ENCODE peak calls at places on chromosome 13, in ten cellular contexts. One of them, this sample, is unnamed.

GRCh38 chr13:27304611-27305010 is 34.0 kb downstream of the RASL11A start:
- DNase-seq in transverse colon: no peak
- DNase-seq in esophagus muscularis mucosa: no peak
- DNase-seq in breast epithelium: no peak
- DNase-seq in sigmoid colon: no peak
- DNase-seq in stomach: no peak
- DNase-seq in endothelial cell of umbilical vein: no peak
- DNase-seq in upper lobe of left lung: no peak
- DNase-seq in HCT116: no peak
- DNase-seq in K562: no peak
- DNase-seq in this sample: no peak

GRCh38 chr13:89066868-89067466 is 1395.8 kb downstream of the SLITRK5 start:
- DNase-seq in esophagus muscularis mucosa: no peak
- DNase-seq in stomach: no peak
- DNase-seq in sigmoid colon: no peak
- DNase-seq in transverse colon: peak; percentile 12
- DNase-seq in endothelial cell of umbilical vein: no peak
- DNase-seq in K562: no peak
- DNase-seq in breast epithelium: no peak
- DNase-seq in HCT116: peak; percentile 38
- DNase-seq in upper lobe of left lung: no peak
- DNase-seq in this sample: no peak

GRCh38 chr13:112132142-112132541 is 65.2 kb downstream of the SOX1 start:
- DNase-seq in stomach: peak; percentile 22
- DNase-seq in sigmoid colon: no peak
- DNase-seq in HCT116: no peak
- DNase-seq in upper lobe of left lung: no peak
- DNase-seq in endothelial cell of umbilical vein: no peak
- DNase-seq in esophagus muscularis mucosa: no peak
- DNase-seq in K562: no peak
- DNase-seq in breast epithelium: no peak
- DNase-seq in transverse colon: no peak
- DNase-seq in this sample: no peak

GRCh38 chr13:23348270-23349126 is 85.0 kb downstream of the SACS start:
- DNase-seq in stomach: no peak
- DNase-seq in esophagus muscularis mucosa: no peak
- DNase-seq in upper lobe of left lung: no peak
- DNase-seq in HCT116: no peak
- DNase-seq in breast epithelium: no peak
- DNase-seq in K562: no peak
- DNase-seq in endothelial cell of umbilical vein: no peak
- DNase-seq in sigmoid colon: no peak
- DNase-seq in transverse colon: no peak
- DNase-seq in this sample: no peak

GRCh38 chr13:19661126-19661525 is 27.7 kb downstream of the MPHOSPH8 start:
- DNase-seq in esophagus muscularis mucosa: no peak
- DNase-seq in breast epithelium: no peak
- DNase-seq in K562: no peak
- DNase-seq in sigmoid colon: no peak
- DNase-seq in HCT116: no peak
- DNase-seq in endothelial cell of umbilical vein: no peak
- DNase-seq in transverse colon: no peak
- DNase-seq in stomach: no peak
- DNase-seq in upper lobe of left lung: no peak
- DNase-seq in this sample: no peak

GRCh38 chr13:114130131-114130707 is 2.2 kb downstream of the RASA3 start:
- DNase-seq in transverse colon: no peak
- DNase-seq in esophagus muscularis mucosa: no peak
- DNase-seq in endothelial cell of umbilical vein: no peak
- DNase-seq in K562: no peak
- DNase-seq in stomach: no peak
- DNase-seq in breast epithelium: no peak
- DNase-seq in sigmoid colon: no peak
- DNase-seq in upper lobe of left lung: no peak
- DNase-seq in HCT116: no peak
- DNase-seq in this sample: no peak

GRCh38 chr13:75963318-75963717 is 327.2 kb downstream of the LMO7 start:
- DNase-seq in breast epithelium: no peak
- DNase-seq in esophagus muscularis mucosa: no peak
- DNase-seq in HCT116: no peak
- DNase-seq in stomach: no peak
- DNase-seq in transverse colon: no peak
- DNase-seq in sigmoid colon: no peak
- DNase-seq in endothelial cell of umbilical vein: no peak
- DNase-seq in upper lobe of left lung: no peak
- DNase-seq in K562: no peak
- DNase-seq in this sample: no peak

GRCh38 chr13:104315606-104316005 is 1249.4 kb upstream of the SLC10A2 start:
- DNase-seq in HCT116: peak; percentile 3
- DNase-seq in sigmoid colon: no peak
- DNase-seq in upper lobe of left lung: no peak
- DNase-seq in endothelial cell of umbilical vein: peak; percentile 79
- DNase-seq in transverse colon: no peak
- DNase-seq in K562: no peak
- DNase-seq in esophagus muscularis mucosa: no peak
- DNase-seq in breast epithelium: no peak
- DNase-seq in stomach: no peak
- DNase-seq in this sample: no peak

GRCh38 chr13:77055158-77055557 is 28.2 kb upstream of the FBXL3 start:
- DNase-seq in endothelial cell of umbilical vein: no peak
- DNase-seq in transverse colon: no peak
- DNase-seq in stomach: no peak
- DNase-seq in upper lobe of left lung: no peak
- DNase-seq in esophagus muscularis mucosa: no peak
- DNase-seq in breast epithelium: no peak
- DNase-seq in sigmoid colon: no peak
- DNase-seq in K562: no peak
- DNase-seq in HCT116: no peak
- DNase-seq in this sample: no peak

GRCh38 chr13:74895042-74895811 is 586.7 kb downstream of the TBC1D4 start:
- DNase-seq in transverse colon: no peak
- DNase-seq in sigmoid colon: no peak
- DNase-seq in breast epithelium: no peak
- DNase-seq in stomach: no peak
- DNase-seq in K562: no peak
- DNase-seq in upper lobe of left lung: no peak
- DNase-seq in esophagus muscularis mucosa: no peak
- DNase-seq in endothelial cell of umbilical vein: no peak
- DNase-seq in HCT116: no peak
- DNase-seq in this sample: no peak

GRCh38 chr13:22018297-22019210 is 347.7 kb downstream of the FGF9 start:
- DNase-seq in K562: no peak
- DNase-seq in breast epithelium: no peak
- DNase-seq in endothelial cell of umbilical vein: no peak
- DNase-seq in stomach: no peak
- DNase-seq in upper lobe of left lung: no peak
- DNase-seq in transverse colon: no peak
- DNase-seq in sigmoid colon: no peak
- DNase-seq in esophagus muscularis mucosa: peak; percentile 62
- DNase-seq in HCT116: no peak
- DNase-seq in this sample: no peak

GRCh38 chr13:63307239-63307638 is 1891.6 kb upstream of the PCDH20 start:
- DNase-seq in breast epithelium: no peak
- DNase-seq in stomach: no peak
- DNase-seq in transverse colon: no peak
- DNase-seq in HCT116: no peak
- DNase-seq in endothelial cell of umbilical vein: peak; percentile 9
- DNase-seq in upper lobe of left lung: no peak
- DNase-seq in esophagus muscularis mucosa: no peak
- DNase-seq in sigmoid colon: no peak
- DNase-seq in K562: no peak
- DNase-seq in this sample: no peak

GRCh38 chr13:24834902-24835510 is 71.0 kb downstream of the RNF17 start:
- DNase-seq in sigmoid colon: no peak
- DNase-seq in upper lobe of left lung: no peak
- DNase-seq in K562: no peak
- DNase-seq in esophagus muscularis mucosa: no peak
- DNase-seq in stomach: no peak
- DNase-seq in breast epithelium: no peak
- DNase-seq in transverse colon: peak; percentile 11
- DNase-seq in HCT116: no peak
- DNase-seq in endothelial cell of umbilical vein: no peak
- DNase-seq in this sample: no peak

GRCh38 chr13:46712524-46712923 is 84.4 kb downstream of the ESD start:
- DNase-seq in upper lobe of left lung: no peak
- DNase-seq in esophagus muscularis mucosa: no peak
- DNase-seq in endothelial cell of umbilical vein: no peak
- DNase-seq in breast epithelium: no peak
- DNase-seq in HCT116: no peak
- DNase-seq in sigmoid colon: no peak
- DNase-seq in transverse colon: no peak
- DNase-seq in stomach: no peak
- DNase-seq in K562: no peak
- DNase-seq in this sample: no peak

GRCh38 chr13:47112205-47112896 is 215.5 kb upstream of the HTR2A start:
- DNase-seq in HCT116: no peak
- DNase-seq in K562: peak; percentile 13
- DNase-seq in upper lobe of left lung: no peak
- DNase-seq in sigmoid colon: no peak
- DNase-seq in breast epithelium: no peak
- DNase-seq in stomach: no peak
- DNase-seq in endothelial cell of umbilical vein: no peak
- DNase-seq in transverse colon: no peak
- DNase-seq in esophagus muscularis mucosa: no peak
- DNase-seq in this sample: no peak

GRCh38 chr13:42486711-42487198 is 87.2 kb upstream of the TNFSF11 start:
- DNase-seq in K562: no peak
- DNase-seq in stomach: no peak
- DNase-seq in breast epithelium: no peak
- DNase-seq in upper lobe of left lung: no peak
- DNase-seq in esophagus muscularis mucosa: no peak
- DNase-seq in HCT116: no peak
- DNase-seq in transverse colon: no peak
- DNase-seq in endothelial cell of umbilical vein: peak; percentile 87
- DNase-seq in sigmoid colon: no peak
- DNase-seq in this sample: no peak

GRCh38 chr13:110161112-110161897 is 145.7 kb downstream of the COL4A1 start:
- DNase-seq in upper lobe of left lung: no peak
- DNase-seq in esophagus muscularis mucosa: no peak
- DNase-seq in sigmoid colon: no peak
- DNase-seq in endothelial cell of umbilical vein: no peak
- DNase-seq in breast epithelium: no peak
- DNase-seq in transverse colon: no peak
- DNase-seq in K562: no peak
- DNase-seq in stomach: no peak
- DNase-seq in HCT116: no peak
- DNase-seq in this sample: no peak
- TF ChIP-seq POLR2AphosphoS5 in upper lobe of left lung: peak; percentile 49
- TF ChIP-seq POLR2AphosphoS5 in esophagus muscularis mucosa: no peak
- TF ChIP-seq POLR2AphosphoS5 in sigmoid colon: no peak
- TF ChIP-seq POLR2AphosphoS5 in endothelial cell of umbilical vein: no peak
- TF ChIP-seq POLR2AphosphoS5 in breast epithelium: no peak
- TF ChIP-seq POLR2AphosphoS5 in transverse colon: no peak
- TF ChIP-seq POLR2AphosphoS5 in K562: no peak
- TF ChIP-seq POLR2AphosphoS5 in stomach: no peak
- TF ChIP-seq POLR2AphosphoS5 in HCT116: no peak
- TF ChIP-seq POLR2AphosphoS5 in this sample: no peak

DNA sequence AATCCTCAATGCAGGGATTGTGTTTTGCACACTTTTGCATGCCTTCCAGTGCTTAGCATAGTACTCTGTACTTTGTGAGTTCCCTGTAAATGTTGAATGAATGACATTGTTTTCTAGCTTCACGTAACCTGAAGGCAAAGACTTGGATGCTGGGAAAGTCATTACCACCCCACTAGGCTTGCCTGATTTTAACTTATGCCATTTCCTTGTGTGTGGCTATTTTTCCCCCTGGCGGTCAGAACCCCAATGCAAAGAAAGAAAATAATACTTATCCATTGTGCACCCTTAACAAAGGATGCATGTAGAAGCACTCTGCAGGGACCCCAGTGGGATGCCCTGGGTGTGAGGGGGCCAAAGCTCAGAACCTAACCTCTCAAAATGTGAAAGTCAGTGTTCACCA is 1.2 kb upstream of the ENOX1 start:
- DNase-seq in endothelial cell of umbilical vein: peak; percentile 16
- DNase-seq in stomach: no peak
- DNase-seq in sigmoid colon: no peak
- DNase-seq in upper lobe of left lung: no peak
- DNase-seq in K562: no peak
- DNase-seq in breast epithelium: no peak
- DNase-seq in esophagus muscularis mucosa: no peak
- DNase-seq in transverse colon: no peak
- DNase-seq in HCT116: peak; percentile 18
- DNase-seq in this sample: no peak
- TF ChIP-seq POLR2A in endothelial cell of umbilical vein: no peak
- TF ChIP-seq POLR2A in stomach: no peak
- TF ChIP-seq POLR2A in sigmoid colon: no peak
- TF ChIP-seq POLR2A in upper lobe of left lung: no peak
- TF ChIP-seq POLR2A in K562: no peak
- TF ChIP-seq POLR2A in breast epithelium: no peak
- TF ChIP-seq POLR2A in esophagus muscularis mucosa: no peak
- TF ChIP-seq POLR2A in transverse colon: no peak
- TF ChIP-seq POLR2A in HCT116: no peak
- TF ChIP-seq POLR2A in this sample: no peak

DNA sequence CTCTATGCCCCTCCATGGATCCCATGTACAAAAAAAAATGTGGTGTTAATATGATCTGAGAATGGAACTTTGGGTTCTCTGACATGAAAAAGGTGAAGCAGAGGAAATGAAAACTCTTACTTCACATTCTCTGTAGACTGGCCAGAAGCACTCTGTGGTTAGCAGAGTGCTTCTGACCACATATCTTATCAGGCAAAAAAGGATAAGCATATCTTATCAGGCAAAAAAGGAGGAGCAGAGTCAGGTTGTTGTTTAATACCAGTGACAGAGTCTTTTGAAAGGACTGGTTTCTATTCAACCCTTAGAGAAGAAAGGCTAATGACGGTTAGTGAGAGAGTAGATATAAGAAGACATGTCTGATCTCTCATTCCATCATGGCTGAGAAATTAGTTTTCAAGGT is 1404.8 kb downstream of the SLITRK1 start:
- DNase-seq in stomach: no peak
- DNase-seq in esophagus muscularis mucosa: no peak
- DNase-seq in K562: no peak
- DNase-seq in endothelial cell of umbilical vein: no peak
- DNase-seq in upper lobe of left lung: no peak
- DNase-seq in transverse colon: no peak
- DNase-seq in HCT116: no peak
- DNase-seq in breast epithelium: no peak
- DNase-seq in sigmoid colon: no peak
- DNase-seq in this sample: no peak
- TF ChIP-seq POLR2AphosphoS5 in stomach: no peak
- TF ChIP-seq POLR2AphosphoS5 in esophagus muscularis mucosa: no peak
- TF ChIP-seq POLR2AphosphoS5 in K562: no peak
- TF ChIP-seq POLR2AphosphoS5 in endothelial cell of umbilical vein: no peak
- TF ChIP-seq POLR2AphosphoS5 in upper lobe of left lung: no peak
- TF ChIP-seq POLR2AphosphoS5 in transverse colon: no peak
- TF ChIP-seq POLR2AphosphoS5 in HCT116: no peak
- TF ChIP-seq POLR2AphosphoS5 in breast epithelium: no peak
- TF ChIP-seq POLR2AphosphoS5 in sigmoid colon: no peak
- TF ChIP-seq POLR2AphosphoS5 in this sample: no peak

GRCh38 chr13:44989941-44990340 is 603 bp downstream of the GPALPP1 start:
- DNase-seq in HCT116: no peak
- DNase-seq in esophagus muscularis mucosa: no peak
- DNase-seq in upper lobe of left lung: no peak
- DNase-seq in sigmoid colon: no peak
- DNase-seq in transverse colon: no peak
- DNase-seq in stomach: no peak
- DNase-seq in K562: no peak
- DNase-seq in breast epithelium: no peak
- DNase-seq in endothelial cell of umbilical vein: no peak
- DNase-seq in this sample: no peak

GRCh38 chr13:44989071-44989889 is at the start of the genes GPALPP1 and NUFIP1:
- DNase-seq in breast epithelium: peak; percentile 85
- DNase-seq in stomach: peak; percentile 94
- DNase-seq in esophagus muscularis mucosa: peak; percentile 97
- DNase-seq in endothelial cell of umbilical vein: peak; percentile 94
- DNase-seq in sigmoid colon: peak; percentile 95
- DNase-seq in upper lobe of left lung: peak; percentile 89
- DNase-seq in transverse colon: peak; percentile 94
- DNase-seq in HCT116: peak; percentile 90
- DNase-seq in K562: peak; percentile 66
- DNase-seq in this sample: peak; percentile 93
- TF ChIP-seq POLR2A in breast epithelium: no peak
- TF ChIP-seq POLR2A in stomach: no peak
- TF ChIP-seq POLR2A in esophagus muscularis mucosa: no peak
- TF ChIP-seq POLR2A in endothelial cell of umbilical vein: peak; percentile 75
- TF ChIP-seq POLR2A in sigmoid colon: no peak
- TF ChIP-seq POLR2A in upper lobe of left lung: peak; percentile 15
- TF ChIP-seq POLR2A in transverse colon: peak; percentile 57
- TF ChIP-seq POLR2A in HCT116: peak; percentile 43
- TF ChIP-seq POLR2A in K562: peak; percentile 77
- TF ChIP-seq POLR2A in this sample: peak; percentile 76

This sample was measured in GM12892.